ENCODE peak calls at places on chromosome 18, in four cellular contexts. P is heart left ventricle, U is psoas muscle, S is stomach. F is an unnamed sample.

GRCh38 chr18:26317353-26317865 is 91.2 kb downstream of the TAF4B start:
- DNase-seq in U (no peak), P (no peak), S (no peak), F (no peak)

GRCh38 chr18:26764584-26764983 is 100.9 kb downstream of the AQP4 start:
- DNase-seq in P (no peak), S (no peak), U (no peak), F (no peak)

GRCh38 chr18:79030680-79031079 is 38.5 kb upstream of the ATP9B start:
- DNase-seq in P (no peak), U (no peak), S (no peak), F (no peak)

GRCh38 chr18:44733069-44733753 is 52.5 kb downstream of the SETBP1 start:
- DNase-seq in S (no peak), U (no peak), P (no peak), F (peak)

GRCh38 chr18:48790869-48791635 is 159.7 kb downstream of the SMAD7 start:
- DNase-seq in P (no peak), S (no peak), U (no peak), F (no peak)

GRCh38 chr18:23943104-23943503 is 71.5 kb upstream of the TTC39C start:
- DNase-seq in U (no peak), P (no peak), S (no peak), F (no peak)

GRCh38 chr18:25727281-25727680 is 363.1 kb downstream of the SS18 start:
- DNase-seq in S (no peak), P (no peak), U (no peak), F (no peak)

GRCh38 chr18:76482267-76482666 is 12.8 kb downstream of the ZNF516 start:
- DNase-seq in P (no peak), U (no peak), S (no peak), F (no peak)

GRCh38 chr18:70296781-70297180 is 7.9 kb downstream of the SOCS6 start:
- DNase-seq in P (no peak), U (no peak), S (no peak), F (no peak)

GRCh38 chr18:56937874-56938273 is 209.0 kb upstream of the BOD1L2 start:
- DNase-seq in S (no peak), U (no peak), P (no peak), F (no peak)

GRCh38 chr18:47215554-47216138 is 35.8 kb downstream of the SKOR2 start:
- DNase-seq in P (no peak), S (no peak), U (no peak), F (no peak)

GRCh38 chr18:32301976-32302743 is 112.3 kb downstream of the MEP1B start:
- DNase-seq in P (no peak), U (no peak), S (no peak), F (no peak)

GRCh38 chr18:57833441-57834101 is 30.5 kb upstream of the ATP8B1 start:
- DNase-seq in U (no peak), S (no peak), P (no peak), F (no peak)

GRCh38 chr18:76657428-76657827 is 162.4 kb upstream of the ZNF516 start:
- DNase-seq in U (no peak), P (no peak), S (no peak), F (no peak)

GRCh38 chr18:32366586-32367538 is 103.8 kb downstream of the GAREM1 start:
- DNase-seq in P (no peak), S (no peak), U (no peak), F (no peak)

GRCh38 chr18:21629089-21629832 is 17.1 kb downstream of the SNRPD1 start:
- DNase-seq in S (no peak), P (no peak), U (no peak), F (no peak)

GRCh38 chr18:12744103-12744502 is 41.3 kb downstream of the PSMG2 start:
- DNase-seq in P (no peak), S (no peak), U (no peak), F (no peak)

GRCh38 chr18:75247041-75247551 is 36.5 kb downstream of the TSHZ1 start:
- DNase-seq in S (no peak), P (no peak), U (no peak), F (no peak)
- H3K4me3 ChIP-seq in S (peak), P (peak), U (peak), F (peak)

GRCh38 chr18:9763876-9764605 is 55.9 kb downstream of the RAB31 start:
- DNase-seq in P (no peak), S (no peak), U (no peak), F (no peak)
- H3K4me3 ChIP-seq in P (no peak), S (no peak), U (no peak), F (no peak)

GRCh38 chr18:41372266-41372665 is 582.8 kb upstream of the PIK3C3 start:
- DNase-seq in S (no peak), U (no peak), P (no peak), F (no peak)
- H3K4me3 ChIP-seq in S (no peak), U (no peak), P (no peak), F (no peak)

GRCh38 chr18:9108911-9109310 is 6.4 kb downstream of the NDUFV2 start:
- DNase-seq in S (no peak), U (no peak), P (no peak), F (no peak)
- H3K4me3 ChIP-seq in S (no peak), U (peak), P (no peak), F (no peak)

DNA sequence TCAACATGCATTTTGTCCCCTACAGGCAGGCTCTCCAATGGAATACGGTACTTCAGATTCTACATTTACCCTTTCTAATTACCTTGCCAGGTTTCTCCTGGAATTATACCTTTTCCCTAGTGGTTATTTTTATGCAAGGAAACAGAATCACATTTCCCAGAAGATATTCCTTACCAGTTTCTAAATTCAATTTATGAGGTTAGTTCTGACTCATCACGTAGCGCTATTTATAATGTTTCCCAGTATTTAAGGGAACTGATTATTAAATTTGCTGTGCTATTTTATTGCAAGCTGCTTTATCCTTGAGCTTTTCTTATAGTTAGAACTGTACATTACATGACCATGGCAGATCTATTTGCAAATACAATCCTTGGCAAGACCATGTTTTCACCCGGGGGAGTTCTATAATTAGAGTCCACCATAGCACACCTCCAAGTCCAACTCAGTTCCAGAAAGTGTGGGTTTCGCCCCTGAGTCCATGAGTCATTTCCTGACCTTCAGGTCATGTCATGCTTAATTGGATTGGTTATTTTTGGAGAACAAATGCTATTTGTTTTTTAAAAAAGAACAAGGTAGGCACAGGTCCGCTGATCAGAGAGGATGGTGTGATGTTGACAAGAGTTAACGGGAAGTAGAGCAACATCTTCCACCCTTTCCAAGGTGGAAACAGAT is 126.6 kb downstream of the ZNF532 start:
- DNase-seq in U (no peak), S (no peak), P (no peak), F (no peak)
- H3K4me3 ChIP-seq in U (no peak), S (no peak), P (no peak), F (no peak)

DNA sequence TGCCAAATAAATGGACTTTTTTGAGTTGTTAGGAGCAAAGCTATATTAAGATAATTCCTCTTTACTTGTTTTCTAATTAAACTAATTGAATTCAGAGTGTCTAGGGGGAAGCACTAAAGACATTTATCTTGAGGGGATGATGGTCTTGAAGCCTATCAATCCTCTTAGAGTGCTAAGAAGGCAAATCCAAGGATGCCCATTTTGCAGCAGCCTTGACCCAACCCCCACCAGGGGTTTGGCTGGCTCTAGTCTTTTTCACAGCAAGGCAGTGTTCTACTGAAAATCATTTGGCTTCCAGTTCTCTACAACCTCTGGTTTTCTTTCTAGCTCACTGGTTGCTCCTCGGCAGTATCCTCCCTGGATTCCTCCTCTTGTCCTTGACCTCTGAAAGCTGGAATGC is 6.5 kb upstream of the RAX start:
- DNase-seq in P (no peak), S (no peak), U (no peak), F (no peak)
- H3K4me3 ChIP-seq in P (no peak), S (no peak), U (no peak), F (no peak)

GRCh38 chr18:13800505-13801259 is 23.3 kb upstream of the MC5R start:
- DNase-seq in S (peak), P (peak), U (peak), F (peak)
- H3K4me3 ChIP-seq in S (peak), P (peak), U (peak), F (peak)